ENCODE peak calls at places on chromosome 18, in ten cellular contexts. E, O, D, Y, G, N, F, L, J and R are unnamed samples.
A peak's percentile ranks its signal among the peaks of the same experiment; 100 is the strongest.

GRCh38 chr18:48868468-48869466 is 82.0 kb downstream of the SMAD7 start:
- DNase-seq in O (no peak), L (no peak), D (no peak), G (no peak), Y (peak; percentile 51), J (no peak), F (no peak), N (no peak), E (no peak), R (no peak)

GRCh38 chr18:40056085-40056484 is 1898.9 kb upstream of the PIK3C3 start:
- DNase-seq in G (no peak), N (no peak), O (peak; percentile 5), J (no peak), E (no peak), F (no peak), D (no peak), Y (no peak), L (no peak), R (no peak)

GRCh38 chr18:48946329-48946835 is 4.4 kb downstream of the SMAD7 start:
- DNase-seq in J (no peak), O (peak; percentile 46), G (no peak), D (no peak), L (no peak), N (no peak), F (no peak), E (no peak), Y (no peak), R (no peak)

GRCh38 chr18:24170389-24170788 is 31.5 kb downstream of the CABYR start:
- DNase-seq in L (no peak), Y (no peak), D (no peak), N (no peak), F (no peak), O (no peak), E (no peak), J (no peak), G (no peak), R (no peak)

GRCh38 chr18:50696436-50696835 is 123.4 kb downstream of the MRO start:
- DNase-seq in J (no peak), G (no peak), Y (no peak), D (no peak), E (no peak), O (no peak), L (no peak), F (no peak), N (no peak), R (no peak)

GRCh38 chr18:35091841-35092240 is 50.6 kb downstream of the MAPRE2 start:
- DNase-seq in D (no peak), Y (no peak), E (no peak), L (no peak), J (no peak), O (peak; percentile 29), F (no peak), N (no peak), G (no peak), R (no peak)

GRCh38 chr18:2988041-2988794 is 24.7 kb downstream of the LPIN2 start:
- DNase-seq in Y (no peak), G (no peak), F (no peak), D (no peak), J (no peak), L (no peak), O (peak; percentile 78), E (no peak), N (no peak), R (no peak)

GRCh38 chr18:48002933-48003365 is 72.5 kb upstream of the SMAD2 start:
- DNase-seq in J (peak; percentile 92), Y (peak; percentile 97), D (no peak), O (peak; percentile 33), G (no peak), E (no peak), L (no peak), N (no peak), F (peak; percentile 88), R (no peak)

GRCh38 chr18:10032331-10032979 is 118.6 kb downstream of the VAPA start:
- DNase-seq in E (no peak), D (peak; percentile 84), J (no peak), N (peak; percentile 14), G (no peak), L (peak; percentile 32), F (no peak), O (no peak), Y (no peak), R (no peak)

GRCh38 chr18:37987901-37988300 is 422.3 kb upstream of the CELF4 start:
- DNase-seq in Y (no peak), N (no peak), G (no peak), F (no peak), E (no peak), J (no peak), D (no peak), L (no peak), O (no peak), R (no peak)

GRCh38 chr18:22250591-22250996 is 81.2 kb downstream of the GATA6 start:
- DNase-seq in G (no peak), N (no peak), L (no peak), O (peak; percentile 36), E (no peak), Y (no peak), D (no peak), J (no peak), F (no peak), R (no peak)

GRCh38 chr18:40841063-40841462 is 1114.0 kb upstream of the PIK3C3 start:
- DNase-seq in L (no peak), E (no peak), N (no peak), J (no peak), Y (no peak), G (no peak), D (no peak), O (no peak), F (no peak), R (no peak)

GRCh38 chr18:22024924-22025323 is 144.5 kb upstream of the GATA6 start:
- DNase-seq in G (no peak), O (no peak), L (no peak), Y (no peak), F (no peak), J (no peak), E (no peak), D (no peak), N (no peak), R (no peak)

GRCh38 chr18:3074094-3074493 is 61.1 kb upstream of the LPIN2 start:
- DNase-seq in D (no peak), L (no peak), O (no peak), Y (no peak), N (no peak), F (no peak), J (no peak), E (peak; percentile 24), G (no peak), R (no peak)

GRCh38 chr18:46051731-46052461 is 20.2 kb downstream of the PSTPIP2 start:
- DNase-seq in D (no peak), J (no peak), N (no peak), Y (peak; percentile 37), E (no peak), F (no peak), G (no peak), L (no peak), O (peak; percentile 73), R (no peak)

DNA sequence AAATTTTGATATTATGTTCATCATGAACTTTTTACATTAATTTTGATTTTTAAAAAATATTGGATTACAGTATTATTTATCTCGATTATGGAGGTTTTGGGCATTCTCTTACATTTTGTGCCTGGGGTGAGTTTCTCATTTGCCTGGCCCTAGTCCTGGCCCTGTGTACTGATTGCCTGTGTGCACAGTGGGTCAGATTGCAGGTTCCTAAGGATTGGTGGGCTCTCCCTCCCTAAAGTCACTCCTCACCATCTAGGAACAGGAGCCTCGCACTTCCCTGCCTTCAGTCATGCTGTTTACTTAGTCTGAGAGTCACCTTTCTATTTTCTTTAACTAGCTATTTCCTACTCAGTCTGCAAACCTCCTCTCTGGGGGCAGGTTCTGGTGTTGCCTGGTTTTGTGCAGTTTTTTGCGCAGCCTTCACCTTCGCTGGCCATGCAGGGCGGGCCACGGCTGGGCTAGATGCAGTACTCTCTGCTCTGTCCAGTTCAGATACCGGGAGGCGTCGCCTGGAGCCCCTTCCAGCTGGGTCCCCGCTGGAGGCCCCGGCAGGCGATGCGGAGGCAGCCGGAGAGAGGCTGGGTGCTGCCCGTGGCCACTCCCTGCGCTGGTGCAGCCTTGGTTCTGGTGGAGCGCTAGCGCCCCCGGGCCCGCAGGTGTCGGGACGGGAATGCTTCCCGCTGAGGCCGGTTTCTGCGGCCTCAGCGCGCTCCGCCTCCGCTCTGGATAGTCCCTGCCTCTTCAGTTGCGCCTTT is 23.3 kb upstream of the MC5R start:
- DNase-seq in F (peak; percentile 73), J (peak; percentile 65), L (peak; percentile 79), N (no peak), E (no peak), G (peak; percentile 58), O (peak; percentile 26), Y (peak; percentile 73), D (peak; percentile 90), R (peak; percentile 36)
- TF ChIP-seq CTCF in F (no peak), J (peak; percentile 46), L (no peak), N (no peak), E (peak; percentile 63), G (no peak), O (peak; percentile 33), Y (peak; percentile 63), D (peak; percentile 71), R (peak; percentile 63)

DNA sequence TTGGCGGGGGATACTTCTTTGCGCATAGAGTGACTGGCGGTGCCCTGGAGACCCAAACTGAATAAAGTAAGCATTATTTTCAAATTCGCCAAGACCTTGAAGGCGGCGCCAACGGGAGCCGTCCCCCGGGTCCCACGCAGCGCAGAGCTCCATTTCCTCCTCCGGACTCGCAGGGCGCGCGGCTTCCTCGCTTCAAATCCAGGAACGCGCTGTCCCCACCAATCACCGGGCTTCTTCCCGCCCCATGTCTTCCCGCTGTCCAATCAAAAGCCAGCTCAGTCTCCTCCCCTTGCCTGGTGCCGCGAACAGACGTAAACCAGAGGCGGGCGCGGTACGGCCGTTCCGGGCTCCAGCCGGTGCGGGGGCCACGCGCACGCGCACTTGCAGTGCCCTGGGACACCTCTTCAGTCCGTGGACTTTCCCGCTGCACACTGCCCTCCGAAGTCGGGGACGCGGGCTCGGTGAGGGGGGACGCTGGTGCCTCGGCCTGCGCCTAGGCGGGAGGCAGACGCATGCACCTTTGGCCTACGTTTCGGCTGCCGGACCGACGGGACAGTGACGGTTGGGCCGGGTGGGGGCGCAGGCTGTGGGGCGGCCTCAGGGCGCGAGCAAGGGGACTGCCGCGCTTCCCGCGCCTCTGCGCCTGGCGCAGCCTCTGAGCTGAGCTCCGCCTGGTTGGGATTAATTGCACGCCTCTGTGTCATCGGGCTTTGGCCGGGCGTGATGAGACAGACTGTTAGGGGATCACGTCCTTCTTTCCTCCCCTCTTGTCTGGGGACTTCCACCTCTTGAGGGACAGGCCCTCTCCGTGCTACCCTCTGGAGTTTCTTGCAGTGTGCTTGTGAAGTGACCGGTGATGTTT is at the start of gene CEP192:
- DNase-seq in Y (peak; percentile 98), F (peak; percentile 98), E (peak; percentile 97), G (peak; percentile 93), O (peak; percentile 99), L (peak; percentile 96), J (peak; percentile 98), N (peak; percentile 94), D (peak; percentile 99), R (peak; percentile 96)
- TF ChIP-seq CTCF in Y (no peak), F (no peak), E (no peak), G (no peak), O (no peak), L (no peak), J (no peak), N (no peak), D (peak; percentile 32), R (no peak)

GRCh38 chr18:72530622-72531021 is 13.5 kb downstream of the CBLN2 start:
- DNase-seq in N (no peak), G (no peak), E (no peak), F (no peak), J (no peak), Y (no peak), O (no peak), L (no peak), D (no peak), R (no peak)
- TF ChIP-seq CTCF in N (no peak), G (peak; percentile 27), E (peak; percentile 57), F (no peak), J (no peak), Y (peak; percentile 28), O (no peak), L (no peak), D (peak; percentile 61), R (peak; percentile 38)

GRCh38 chr18:77749189-77749588 is 499.5 kb downstream of the GALR1 start:
- DNase-seq in F (no peak), Y (peak; percentile 3), N (no peak), D (peak; percentile 84), E (no peak), G (no peak), J (no peak), O (no peak), L (peak; percentile 22), R (peak; percentile 61)
- TF ChIP-seq CTCF in F (no peak), Y (no peak), N (no peak), D (peak; percentile 92), E (peak; percentile 85), G (no peak), J (peak; percentile 36), O (no peak), L (peak; percentile 42), R (peak; percentile 74)